ENCODE peak calls at places on chromosomes 12 and 14, in six cellular contexts. One of them, this sample, is unnamed.

GRCh38 chr12:7959278-7960063 is 23.5 kb upstream of the SLC2A3 start:
- DNase-seq in GM12878: peak
- DNase-seq in HepG2: peak
- DNase-seq in HCT116: no peak
- DNase-seq in K562: peak
- DNase-seq in SK-N-SH: no peak
- DNase-seq in this sample: peak

GRCh38 chr14:69260979-69261605 is 1.1 kb downstream of the GALNT16 start:
- DNase-seq in SK-N-SH: peak
- DNase-seq in HepG2: no peak
- DNase-seq in HCT116: no peak
- DNase-seq in GM12878: no peak
- DNase-seq in K562: peak
- DNase-seq in this sample: peak

GRCh38 chr14:105839425-105840265 is 313.3 kb downstream of the TMEM121 start:
- DNase-seq in HepG2: no peak
- DNase-seq in HCT116: no peak
- DNase-seq in SK-N-SH: no peak
- DNase-seq in K562: no peak
- DNase-seq in GM12878: no peak
- DNase-seq in this sample: no peak

GRCh38 chr12:3445127-3445978 is 45.6 kb upstream of the PRMT8 start:
- DNase-seq in HepG2: no peak
- DNase-seq in GM12878: no peak
- DNase-seq in K562: no peak
- DNase-seq in HCT116: no peak
- DNase-seq in SK-N-SH: no peak
- DNase-seq in this sample: no peak

GRCh38 chr14:31420013-31420318 is 384 bp downstream of the HEATR5A start:
- DNase-seq in K562: peak
- DNase-seq in GM12878: no peak
- DNase-seq in HepG2: peak
- DNase-seq in HCT116: no peak
- DNase-seq in SK-N-SH: peak
- DNase-seq in this sample: peak

GRCh38 chr14:65287264-65288131 is 125.0 kb upstream of the FUT8 start:
- DNase-seq in HCT116: no peak
- DNase-seq in HepG2: no peak
- DNase-seq in SK-N-SH: no peak
- DNase-seq in GM12878: no peak
- DNase-seq in K562: no peak
- DNase-seq in this sample: peak

GRCh38 chr14:74083784-74084276 is 423 bp downstream of the ALDH6A1 start:
- DNase-seq in K562: no peak
- DNase-seq in SK-N-SH: no peak
- DNase-seq in GM12878: no peak
- DNase-seq in HCT116: no peak
- DNase-seq in HepG2: peak
- DNase-seq in this sample: peak

GRCh38 chr12:5432011-5432400 is at the start of gene NTF3:
- DNase-seq in GM12878: no peak
- DNase-seq in HepG2: no peak
- DNase-seq in HCT116: no peak
- DNase-seq in SK-N-SH: peak
- DNase-seq in K562: no peak
- DNase-seq in this sample: peak

GRCh38 chr14:74614508-74615495 is 2.8 kb upstream of the LTBP2 start:
- DNase-seq in SK-N-SH: no peak
- DNase-seq in GM12878: peak
- DNase-seq in HepG2: no peak
- DNase-seq in K562: no peak
- DNase-seq in HCT116: no peak
- DNase-seq in this sample: no peak

GRCh38 chr12:132167610-132168310 is 23.5 kb downstream of the NOC4L start:
- DNase-seq in K562: no peak
- DNase-seq in HCT116: no peak
- DNase-seq in SK-N-SH: no peak
- DNase-seq in GM12878: no peak
- DNase-seq in HepG2: no peak
- DNase-seq in this sample: no peak

GRCh38 chr14:103290494-103290893 is 43.5 kb upstream of the EIF5 start:
- DNase-seq in GM12878: no peak
- DNase-seq in K562: no peak
- DNase-seq in SK-N-SH: no peak
- DNase-seq in HCT116: no peak
- DNase-seq in HepG2: no peak
- DNase-seq in this sample: no peak

GRCh38 chr12:20616093-20616492 is 79.0 kb upstream of the SLCO1C1 start:
- DNase-seq in K562: no peak
- DNase-seq in HCT116: no peak
- DNase-seq in GM12878: no peak
- DNase-seq in HepG2: no peak
- DNase-seq in SK-N-SH: no peak
- DNase-seq in this sample: no peak

GRCh38 chr12:126038434-126038833 is 973.2 kb downstream of the AACS start:
- DNase-seq in GM12878: no peak
- DNase-seq in K562: no peak
- DNase-seq in SK-N-SH: no peak
- DNase-seq in HCT116: no peak
- DNase-seq in HepG2: no peak
- DNase-seq in this sample: no peak

GRCh38 chr14:79074501-79074900 is 904.3 kb downstream of the NRXN3 start:
- DNase-seq in K562: no peak
- DNase-seq in HepG2: no peak
- DNase-seq in SK-N-SH: no peak
- DNase-seq in HCT116: no peak
- DNase-seq in GM12878: no peak
- DNase-seq in this sample: no peak

GRCh38 chr12:6554168-6554989 is 1.5 kb downstream of the IFFO1 start:
- DNase-seq in GM12878: no peak
- DNase-seq in HCT116: peak
- DNase-seq in K562: peak
- DNase-seq in SK-N-SH: peak
- DNase-seq in HepG2: peak
- DNase-seq in this sample: peak

GRCh38 chr12:26728205-26729050 is 104.6 kb downstream of the ITPR2 start:
- DNase-seq in HCT116: no peak
- DNase-seq in GM12878: peak
- DNase-seq in HepG2: no peak
- DNase-seq in SK-N-SH: no peak
- DNase-seq in K562: no peak
- DNase-seq in this sample: no peak

GRCh38 chr14:106417224-106418049 is 891.1 kb downstream of the TMEM121 start:
- DNase-seq in GM12878: peak
- DNase-seq in SK-N-SH: peak
- DNase-seq in K562: peak
- DNase-seq in HCT116: peak
- DNase-seq in HepG2: peak
- DNase-seq in this sample: peak

GRCh38 chr12:98698603-98699463 is 53.7 kb downstream of the APAF1 start:
- DNase-seq in GM12878: peak
- DNase-seq in SK-N-SH: peak
- DNase-seq in HepG2: peak
- DNase-seq in HCT116: peak
- DNase-seq in K562: peak
- DNase-seq in this sample: peak

DNA sequence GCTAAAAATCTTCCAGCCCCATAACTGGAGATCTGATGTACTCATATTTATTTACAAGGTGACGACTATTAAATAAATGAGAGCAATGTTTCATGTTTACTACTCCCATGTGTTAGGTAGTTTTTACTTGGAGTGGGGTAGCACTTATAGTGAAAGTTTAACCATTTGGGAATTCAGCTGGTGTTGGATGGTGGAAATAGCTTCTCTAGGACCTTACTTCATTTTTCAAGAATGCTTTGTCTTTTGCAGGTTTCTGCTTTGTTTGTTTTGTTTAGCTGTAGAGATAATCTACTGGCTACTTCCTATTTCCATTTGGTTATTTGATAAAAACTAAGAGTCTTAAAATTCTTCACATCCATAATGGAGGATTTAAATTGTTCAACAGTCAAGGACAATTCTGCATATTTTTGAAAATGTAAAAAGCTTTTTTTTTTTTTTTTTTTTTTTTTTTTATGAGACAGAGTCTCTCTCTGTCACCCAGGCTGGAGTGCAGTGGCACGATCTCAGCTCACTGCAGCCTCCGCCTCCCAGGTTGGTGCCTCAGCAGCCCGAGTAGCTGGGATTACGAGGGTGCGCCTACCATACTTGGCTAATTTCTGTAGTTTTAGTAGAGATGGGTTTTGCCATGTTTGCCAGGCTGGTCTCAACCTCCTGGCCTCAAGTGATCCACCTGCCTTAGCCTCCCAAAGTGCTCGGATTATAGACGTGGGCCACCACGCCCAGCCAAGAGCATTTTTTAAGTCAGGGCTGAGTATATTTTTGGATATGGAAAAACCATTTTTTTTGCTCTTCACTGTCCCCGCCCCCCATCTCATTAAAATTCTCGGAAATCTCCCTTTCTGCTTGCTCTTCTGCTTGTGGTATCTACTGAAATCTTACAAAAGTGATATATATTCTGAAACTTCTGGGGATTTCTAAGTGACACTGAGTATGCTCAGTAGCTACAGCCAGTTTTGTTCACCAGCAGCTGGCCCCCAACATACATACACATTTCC is 1.4 kb upstream of the ABCD2 start:
- DNase-seq in HCT116: no peak
- DNase-seq in HepG2: no peak
- DNase-seq in K562: no peak
- DNase-seq in GM12878: peak
- DNase-seq in SK-N-SH: no peak
- DNase-seq in this sample: no peak
- H3K27ac ChIP-seq in HCT116: no peak
- H3K27ac ChIP-seq in HepG2: no peak
- H3K27ac ChIP-seq in K562: no peak
- H3K27ac ChIP-seq in GM12878: peak
- H3K27ac ChIP-seq in SK-N-SH: peak
- H3K27ac ChIP-seq in this sample: no peak

GRCh38 chr12:104177663-104178501 is 37.7 kb upstream of the TXNRD1 start:
- DNase-seq in HCT116: peak
- DNase-seq in GM12878: no peak
- DNase-seq in K562: peak
- DNase-seq in SK-N-SH: peak
- DNase-seq in HepG2: peak
- DNase-seq in this sample: no peak
- H2AFZ ChIP-seq in HCT116: peak
- H2AFZ ChIP-seq in GM12878: no peak
- H2AFZ ChIP-seq in K562: peak
- H2AFZ ChIP-seq in SK-N-SH: peak
- H2AFZ ChIP-seq in HepG2: no peak
- H2AFZ ChIP-seq in this sample: peak

GRCh38 chr12:106747973-106748436 is 26.5 kb upstream of the RIC8B start:
- DNase-seq in HepG2: no peak
- DNase-seq in HCT116: no peak
- DNase-seq in SK-N-SH: no peak
- DNase-seq in GM12878: no peak
- DNase-seq in K562: no peak
- DNase-seq in this sample: no peak
- TF ChIP-seq REST in HepG2: no peak
- TF ChIP-seq REST in HCT116: no peak
- TF ChIP-seq REST in SK-N-SH: no peak
- TF ChIP-seq REST in GM12878: no peak
- TF ChIP-seq REST in K562: no peak
- TF ChIP-seq REST in this sample: no peak

DNA sequence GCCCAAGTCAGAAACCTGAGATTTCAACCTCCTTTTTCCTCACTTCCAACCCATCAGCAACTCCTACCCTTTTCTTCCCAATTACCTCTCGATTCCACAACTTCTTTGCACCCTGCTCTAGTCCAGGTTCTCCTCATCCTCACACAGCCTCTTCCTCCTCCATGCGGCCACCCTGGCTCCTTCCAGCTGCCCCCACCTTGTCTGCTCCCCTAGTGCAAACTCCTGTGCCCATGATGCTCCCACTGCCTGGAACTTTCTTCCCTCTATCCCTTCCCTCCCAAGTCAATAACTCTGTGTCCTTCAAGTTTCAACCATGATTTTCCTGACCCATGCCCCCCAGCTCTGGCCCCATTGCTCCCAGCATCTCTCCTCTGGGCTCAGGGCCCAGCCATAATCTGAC is 17.3 kb downstream of the SELPLG start:
- DNase-seq in K562: no peak
- DNase-seq in HepG2: no peak
- DNase-seq in HCT116: no peak
- DNase-seq in GM12878: no peak
- DNase-seq in SK-N-SH: no peak
- DNase-seq in this sample: no peak
- H3K27ac ChIP-seq in K562: no peak
- H3K27ac ChIP-seq in HepG2: no peak
- H3K27ac ChIP-seq in HCT116: no peak
- H3K27ac ChIP-seq in GM12878: peak
- H3K27ac ChIP-seq in SK-N-SH: no peak
- H3K27ac ChIP-seq in this sample: no peak

GRCh38 chr14:71318097-71318459 is 410.8 kb downstream of the PCNX1 start:
- DNase-seq in GM12878: no peak
- DNase-seq in HepG2: no peak
- DNase-seq in HCT116: no peak
- DNase-seq in K562: no peak
- DNase-seq in SK-N-SH: no peak
- DNase-seq in this sample: no peak
- H2AFZ ChIP-seq in GM12878: no peak
- H2AFZ ChIP-seq in HepG2: no peak
- H2AFZ ChIP-seq in HCT116: no peak
- H2AFZ ChIP-seq in K562: no peak
- H2AFZ ChIP-seq in SK-N-SH: no peak
- H2AFZ ChIP-seq in this sample: no peak